ENCODE peak calls at places on chromosomes 5 and 9, in six cellular contexts. T, X, M, A, F and W are unnamed samples.

GRCh38 chr9:130373679-130374325 is 71.0 kb upstream of the ASS1 start:
- DNase-seq in F (no peak), T (no peak), A (no peak), X (no peak), M (no peak), W (no peak)

GRCh38 chr5:79971156-79971555 is 19.9 kb downstream of the MTX3 start:
- DNase-seq in A (peak), T (no peak), F (peak), X (no peak), M (no peak), W (peak)

GRCh38 chr9:120937596-120937995 is 11.0 kb upstream of the TRAF1 start:
- DNase-seq in T (no peak), X (no peak), A (peak), F (peak), M (no peak), W (peak)

GRCh38 chr5:139088024-139088423 is 110.1 kb downstream of the SIL1 start:
- DNase-seq in X (no peak), T (no peak), A (no peak), M (no peak), F (no peak), W (no peak)

GRCh38 chr5:65769539-65769938 is 47.5 kb downstream of the NLN start:
- DNase-seq in A (peak), T (no peak), M (no peak), X (no peak), F (peak), W (peak)

GRCh38 chr9:99087462-99087861 is 17.5 kb upstream of the TGFBR1 start:
- DNase-seq in A (no peak), F (no peak), M (no peak), T (no peak), X (no peak), W (no peak)

GRCh38 chr9:98563997-98564396 is 144.7 kb downstream of the GABBR2 start:
- DNase-seq in F (no peak), T (no peak), X (no peak), A (no peak), M (no peak), W (no peak)

GRCh38 chr5:17336054-17336453 is 118.6 kb downstream of the BASP1 start:
- DNase-seq in A (no peak), X (no peak), T (no peak), F (no peak), M (no peak), W (no peak)

GRCh38 chr5:69217154-69217731 is 17.4 kb upstream of the CDK7 start:
- DNase-seq in M (no peak), A (no peak), X (no peak), T (no peak), F (no peak), W (no peak)

GRCh38 chr5:367358-368130 is 46.0 kb downstream of the AHRR start:
- DNase-seq in A (no peak), X (peak), T (peak), F (peak), M (no peak), W (no peak)

GRCh38 chr5:76468625-76469410 is 65.7 kb downstream of the IQGAP2 start:
- DNase-seq in A (no peak), X (no peak), F (peak), M (no peak), T (no peak), W (no peak)

GRCh38 chr5:15290953-15291352 is 209.0 kb upstream of the FBXL7 start:
- DNase-seq in X (no peak), T (no peak), M (no peak), F (no peak), A (no peak), W (no peak)

GRCh38 chr5:151589878-151590570 is 1.1 kb downstream of the FAT2 start:
- DNase-seq in F (peak), T (no peak), A (no peak), X (no peak), M (no peak), W (no peak)

GRCh38 chr9:106862946-106863740 is at the start of gene ZNF462:
- DNase-seq in A (peak), F (peak), M (no peak), T (peak), X (no peak), W (peak)

GRCh38 chr5:119583684-119584083 is 45.7 kb upstream of the FAM170A start:
- DNase-seq in F (peak), M (no peak), T (no peak), A (no peak), X (no peak), W (peak)

GRCh38 chr9:130927995-130928900 is 10.8 kb downstream of the FIBCD1 start:
- DNase-seq in M (no peak), F (peak), A (peak), T (no peak), X (no peak), W (peak)

GRCh38 chr9:123339666-123340414 is 16.2 kb upstream of the CRB2 start:
- DNase-seq in F (peak), A (no peak), X (no peak), T (no peak), M (no peak), W (no peak)

GRCh38 chr5:173785866-173786265 is 102.3 kb upstream of the CPEB4 start:
- DNase-seq in M (no peak), F (no peak), X (no peak), T (no peak), A (no peak), W (no peak)

GRCh38 chr9:135544981-135545635 is 818 bp upstream of the OBP2A start:
- DNase-seq in T (no peak), X (no peak), F (no peak), A (no peak), M (no peak), W (no peak)

GRCh38 chr5:68591850-68592249 is 376.3 kb downstream of the PIK3R1 start:
- DNase-seq in M (no peak), A (no peak), F (no peak), X (no peak), T (no peak), W (no peak)

GRCh38 chr9:102461441-102461840 is 533.7 kb upstream of the CYLC2 start:
- DNase-seq in F (no peak), X (no peak), A (no peak), M (no peak), T (no peak), W (no peak)

GRCh38 chr9:127133739-127134167 is 11.3 kb upstream of the ANGPTL2 start:
- DNase-seq in X (no peak), M (peak), F (peak), T (peak), A (peak), W (peak)

GRCh38 chr5:155726267-155726666 is 600.7 kb upstream of the SGCD start:
- DNase-seq in M (no peak), X (no peak), F (peak), A (no peak), T (no peak), W (no peak)

GRCh38 chr9:34272146-34272545 is 56.9 kb downstream of the KIF24 start:
- DNase-seq in F (peak), A (no peak), X (no peak), T (no peak), M (no peak), W (no peak)

GRCh38 chr5:163503106-163504090 is 2.0 kb upstream of the MAT2B start:
- DNase-seq in T (peak), M (peak), F (peak), A (peak), X (peak), W (peak)

GRCh38 chr5:86118542-86118941 is 499.2 kb upstream of the COX7C start:
- DNase-seq in A (no peak), X (no peak), M (no peak), T (no peak), F (no peak), W (no peak)

GRCh38 chr5:132425009-132425937 is 55.8 kb downstream of the SLC22A5 start:
- DNase-seq in A (peak), F (peak), T (no peak), M (no peak), X (no peak), W (peak)

GRCh38 chr9:93205045-93205768 is 21.3 kb downstream of the WNK2 start:
- DNase-seq in A (peak), F (peak), X (peak), T (no peak), M (peak), W (peak)

GRCh38 chr9:126365780-126366179 is 39.2 kb downstream of the MVB12B start:
- DNase-seq in F (no peak), X (no peak), A (no peak), M (no peak), T (no peak), W (no peak)

GRCh38 chr9:109780453-109781033 is 545 bp downstream of the PALM2AKAP2 start:
- DNase-seq in X (no peak), M (no peak), A (no peak), F (peak), T (no peak), W (no peak)

GRCh38 chr5:52015760-52016159 is 632.5 kb downstream of the ISL1 start:
- DNase-seq in A (no peak), X (no peak), M (no peak), F (no peak), T (no peak), W (no peak)

GRCh38 chr5:154516475-154516874 is 38.4 kb upstream of the HAND1 start:
- DNase-seq in M (no peak), X (no peak), T (no peak), F (no peak), A (no peak), W (no peak)
- TF ChIP-seq CTCF in M (no peak), X (no peak), T (no peak), F (no peak), A (no peak), W (no peak)

GRCh38 chr5:31511305-31511704 is 20.6 kb downstream of the DROSHA start:
- DNase-seq in A (no peak), X (no peak), T (no peak), F (no peak), M (no peak), W (no peak)

DNA sequence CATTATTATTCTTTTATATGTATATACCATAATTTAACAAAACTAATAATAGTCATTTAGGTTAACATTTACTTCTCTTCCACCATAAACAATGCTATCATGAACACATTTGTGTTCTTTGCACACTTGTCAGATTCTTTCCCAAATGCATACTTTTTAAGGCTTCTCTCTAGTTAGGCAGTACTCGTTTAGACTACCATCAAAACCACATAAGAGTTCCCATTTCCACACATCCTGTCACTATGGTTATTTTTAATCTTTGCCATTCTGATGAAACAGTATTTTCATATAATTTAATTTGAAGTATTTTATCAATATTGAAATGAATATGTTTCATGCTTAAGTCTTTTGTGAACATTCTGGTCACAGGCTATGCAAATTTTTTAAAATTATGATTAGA is 15.1 kb downstream of the DROSHA start:
- DNase-seq in M (no peak), T (no peak), F (no peak), A (no peak), X (no peak), W (no peak)
- TF ChIP-seq CTCF in M (no peak), T (no peak), F (no peak), A (no peak), X (no peak), W (no peak)

GRCh38 chr5:146213210-146213838 is 9.9 kb downstream of the RBM27 start:
- DNase-seq in A (peak), M (no peak), X (no peak), F (peak), T (no peak), W (no peak)

GRCh38 chr5:146203872-146204192 is 427 bp downstream of the RBM27 start:
- DNase-seq in M (no peak), A (no peak), F (no peak), T (no peak), X (no peak), W (no peak)

GRCh38 chr5:146206257-146206656 is 2.9 kb downstream of the RBM27 start:
- DNase-seq in T (no peak), M (no peak), F (no peak), A (no peak), X (no peak), W (no peak)

GRCh38 chr5:146205499-146206202 is 2.2 kb downstream of the RBM27 start:
- DNase-seq in M (no peak), T (no peak), F (no peak), X (no peak), A (no peak), W (no peak)

GRCh38 chr5:146208916-146209522 is 5.6 kb downstream of the RBM27 start:
- DNase-seq in F (no peak), A (no peak), M (no peak), T (no peak), X (no peak), W (no peak)
- TF ChIP-seq CTCF in F (peak), A (peak), M (no peak), T (peak), X (no peak), W (peak)

GRCh38 chr9:119026120-119026519 is 343.1 kb downstream of the BRINP1 start:
- DNase-seq in T (no peak), A (no peak), M (peak), F (peak), X (no peak), W (no peak)

GRCh38 chr9:119020284-119020683 is 349.0 kb downstream of the BRINP1 start:
- DNase-seq in A (no peak), T (no peak), M (no peak), X (no peak), F (peak), W (no peak)

DNA sequence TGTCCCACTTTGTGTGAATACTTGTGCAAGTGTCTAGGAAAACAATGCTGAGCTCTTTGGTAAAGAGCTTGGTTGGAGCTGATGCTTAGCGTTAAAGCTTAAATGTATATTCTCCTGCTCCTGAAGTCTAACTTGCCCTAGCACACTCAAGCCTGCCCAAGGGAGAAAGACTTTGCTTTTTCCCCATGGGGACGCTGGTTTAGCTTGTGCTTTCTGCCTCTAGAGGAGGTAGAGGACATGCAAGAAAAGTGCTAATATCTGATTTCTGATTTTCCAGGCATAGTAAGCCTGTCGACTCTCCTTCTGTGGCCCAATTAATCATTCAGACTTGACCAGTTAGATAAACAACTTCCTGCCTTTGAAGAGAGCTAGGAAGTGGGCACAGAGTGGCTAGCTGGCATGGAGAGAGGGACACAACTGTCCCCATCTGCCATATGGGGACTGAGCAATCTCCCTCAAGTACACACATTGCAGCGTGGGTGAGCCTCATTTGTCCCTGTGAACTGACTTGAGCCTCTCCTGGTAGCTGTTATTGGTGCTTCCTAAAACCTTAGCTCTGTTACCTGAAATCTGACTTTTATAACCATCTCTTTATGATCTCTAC is 348.4 kb downstream of the BRINP1 start:
- DNase-seq in T (no peak), A (no peak), F (no peak), X (no peak), M (no peak), W (no peak)
- TF ChIP-seq CTCF in T (peak), A (no peak), F (no peak), X (no peak), M (no peak), W (no peak)

DNA sequence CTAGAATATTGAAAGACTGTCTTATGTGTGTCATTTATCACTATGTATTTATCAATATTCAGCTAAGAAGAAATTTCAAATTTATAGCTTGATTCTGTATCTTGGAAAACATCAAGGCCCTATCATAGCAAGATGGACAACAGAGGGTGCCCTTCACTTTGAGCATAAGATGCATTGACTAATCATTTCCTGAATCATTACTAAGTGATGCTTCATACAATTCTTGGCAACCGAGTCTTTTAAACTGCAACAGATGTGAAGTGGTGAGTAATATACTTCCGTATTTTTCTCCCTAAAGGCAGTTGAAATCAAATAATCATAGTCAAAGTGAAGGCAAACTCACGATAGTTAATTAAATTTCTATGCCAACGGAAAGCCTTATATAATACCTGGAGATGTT is 318.6 kb upstream of the RGMB start:
- DNase-seq in F (peak), T (no peak), M (no peak), A (peak), X (no peak), W (peak)
- TF ChIP-seq CTCF in F (peak), T (no peak), M (no peak), A (peak), X (no peak), W (peak)

DNA sequence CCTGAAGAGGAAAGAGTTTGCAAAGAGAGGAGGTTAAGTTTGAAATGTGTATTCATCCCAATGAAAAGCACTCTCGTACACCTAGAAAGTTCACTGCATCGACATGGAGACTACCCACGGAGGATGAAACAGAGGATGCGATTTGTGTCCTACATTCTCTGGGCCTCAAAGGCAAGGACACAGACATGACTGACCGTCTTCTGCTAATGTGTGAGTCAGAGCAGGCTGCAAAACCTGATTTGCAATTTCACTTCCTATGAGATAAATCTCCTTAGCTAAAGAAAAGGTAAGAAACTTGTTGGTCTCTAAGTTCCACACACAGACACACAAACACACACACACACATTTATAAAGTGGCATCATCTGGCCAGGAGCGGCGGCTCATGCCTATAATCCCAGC is 98.6 kb downstream of the GNAQ start:
- DNase-seq in M (no peak), T (no peak), X (no peak), A (no peak), F (peak), W (no peak)
- TF ChIP-seq CTCF in M (no peak), T (no peak), X (no peak), A (no peak), F (no peak), W (no peak)

GRCh38 chr5:164600929-164601535 is 1095.6 kb downstream of the MAT2B start:
- DNase-seq in M (no peak), X (no peak), F (no peak), T (no peak), A (no peak), W (no peak)

GRCh38 chr5:164600166-164600715 is 1094.8 kb downstream of the MAT2B start:
- DNase-seq in T (no peak), X (no peak), A (peak), M (no peak), F (peak), W (no peak)

DNA sequence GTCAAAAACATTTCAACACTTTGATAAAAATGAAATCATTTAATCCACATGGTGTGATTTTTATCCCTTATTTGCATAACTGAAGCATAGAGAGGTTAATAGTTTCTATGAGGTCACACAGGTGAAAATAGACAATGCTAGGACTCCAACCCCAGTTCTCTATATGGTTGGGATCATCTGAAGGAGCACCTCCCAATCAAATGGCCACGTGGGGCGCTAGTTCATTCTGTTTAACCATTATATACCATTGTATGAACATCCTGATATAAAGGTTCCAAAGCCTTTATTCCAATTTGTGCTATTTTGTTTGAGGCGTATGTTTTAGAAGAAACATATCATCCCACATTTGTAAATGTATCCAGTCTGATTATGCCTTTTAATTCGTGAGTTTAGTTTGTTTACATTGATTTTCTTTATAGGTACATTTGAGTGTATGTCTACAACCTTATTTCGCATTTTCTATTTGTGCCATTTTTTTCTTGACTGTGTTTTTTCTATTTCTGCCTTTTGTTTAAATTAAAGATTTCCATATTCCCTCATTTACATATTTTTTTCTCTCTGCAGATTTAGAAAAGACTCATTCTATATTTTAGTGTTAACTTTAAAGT is 1092.0 kb downstream of the MAT2B start:
- DNase-seq in A (no peak), F (no peak), M (no peak), T (no peak), X (no peak), W (no peak)
- TF ChIP-seq CTCF in A (peak), F (peak), M (no peak), T (peak), X (no peak), W (peak)

DNA sequence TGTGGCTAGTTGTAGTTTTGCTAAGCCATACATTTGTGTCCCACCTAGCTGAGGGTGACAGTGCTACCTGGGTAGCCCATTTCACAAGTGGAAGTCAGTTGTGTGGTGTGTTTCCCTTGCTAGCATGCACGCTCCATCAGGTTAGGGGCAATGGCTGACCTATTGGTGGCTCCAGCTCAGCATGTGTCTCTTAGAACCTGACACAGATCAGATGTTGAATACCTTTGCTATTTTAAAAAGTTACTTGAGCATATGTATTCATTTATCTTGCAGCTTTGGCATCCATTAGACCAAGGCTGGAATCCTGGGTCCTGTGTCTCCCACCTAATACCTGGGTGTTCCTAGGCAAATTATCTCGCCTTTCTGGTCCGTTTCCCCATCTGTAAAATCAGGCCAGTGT is 44.8 kb downstream of the ZNF618 start:
- DNase-seq in X (no peak), A (no peak), F (no peak), T (no peak), M (no peak), W (no peak)
- TF ChIP-seq CTCF in X (no peak), A (no peak), F (no peak), T (no peak), M (no peak), W (no peak)